ENCODE peak calls at places on chromosomes 2 and 18, in five cellular contexts. C, J, K, B and F are unnamed samples.

GRCh38 chr2:220512419-220512818 is 885.0 kb downstream of the SLC4A3 start:
- DNase-seq in C (no peak), J (no peak), K (no peak), B (no peak), F (no peak)

GRCh38 chr18:59821983-59822382 is 77.8 kb upstream of the PMAIP1 start:
- DNase-seq in C (no peak), J (no peak), K (no peak), B (no peak), F (no peak)

GRCh38 chr18:62037989-62038778 is 145.4 kb upstream of the RNF152 start:
- DNase-seq in C (no peak), J (no peak), K (no peak), B (no peak), F (no peak)

GRCh38 chr2:172179045-172179742 is 76.5 kb upstream of the DLX2 start:
- DNase-seq in C (no peak), J (no peak), K (no peak), B (no peak), F (no peak)

GRCh38 chr2:74922592-74923227 is 35.7 kb upstream of the POLE4 start:
- DNase-seq in C (no peak), J (no peak), K (no peak), B (peak; percentile 92), F (no peak)

GRCh38 chr2:30417253-30417652 is 29.8 kb upstream of the LCLAT1 start:
- DNase-seq in C (peak; percentile 36), J (no peak), K (no peak), B (no peak), F (no peak)

GRCh38 chr18:21991081-21991534 is 178.3 kb upstream of the GATA6 start:
- DNase-seq in C (peak; percentile 46), J (no peak), K (no peak), B (no peak), F (no peak)

GRCh38 chr2:43534569-43534968 is 61.3 kb downstream of the THADA start:
- DNase-seq in C (no peak), J (no peak), K (no peak), B (no peak), F (no peak)

GRCh38 chr2:130729311-130730299 is 735 bp downstream of the GPR148 start:
- DNase-seq in C (no peak), J (no peak), K (no peak), B (no peak), F (no peak)

GRCh38 chr18:36179562-36180334 is 7.5 kb upstream of the MOCOS start:
- DNase-seq in C (no peak), J (no peak), K (no peak), B (peak; percentile 84), F (no peak)

GRCh38 chr18:48137354-48138208 is 207.1 kb upstream of the SMAD2 start:
- DNase-seq in C (no peak), J (no peak), K (no peak), B (no peak), F (no peak)

GRCh38 chr2:147441140-147441539 is 403.7 kb upstream of the ACVR2A start:
- DNase-seq in C (no peak), J (no peak), K (no peak), B (no peak), F (no peak)

GRCh38 chr2:196324212-196324611 is 152.8 kb upstream of the STK17B start:
- DNase-seq in C (no peak), J (no peak), K (no peak), B (no peak), F (no peak)

GRCh38 chr2:70124983-70125480 is 37.8 kb downstream of the PCBP1 start:
- DNase-seq in C (no peak), J (peak; percentile 62), K (peak; percentile 64), B (peak; percentile 31), F (peak; percentile 45)

GRCh38 chr2:225797394-225797793 is 397.9 kb downstream of the NYAP2 start:
- DNase-seq in C (no peak), J (no peak), K (no peak), B (no peak), F (no peak)

GRCh38 chr2:225008935-225009334 is 33.3 kb downstream of the DOCK10 start:
- DNase-seq in C (peak; percentile 30), J (peak; percentile 16), K (no peak), B (no peak), F (peak; percentile 14)

GRCh38 chr2:216426938-216427337 is 14.7 kb downstream of the SMARCAL1 start:
- DNase-seq in C (peak; percentile 28), J (no peak), K (no peak), B (no peak), F (no peak)

GRCh38 chr2:230473378-230473777 is 57.4 kb downstream of the SP100 start:
- DNase-seq in C (no peak), J (no peak), K (no peak), B (no peak), F (no peak)

GRCh38 chr2:235542728-235543125 is 48.9 kb downstream of the AGAP1 start:
- DNase-seq in C (no peak), J (no peak), K (no peak), B (no peak), F (no peak)

GRCh38 chr18:76673281-76674005 is 148.9 kb upstream of the ZNF236 start:
- DNase-seq in C (no peak), J (no peak), K (no peak), B (no peak), F (no peak)

GRCh38 chr18:40371673-40372072 is 1583.4 kb upstream of the PIK3C3 start:
- DNase-seq in C (no peak), J (no peak), K (no peak), B (no peak), F (no peak)

GRCh38 chr2:23900927-23901322 is 26.0 kb downstream of the ATAD2B start:
- DNase-seq in C (no peak), J (no peak), K (no peak), B (no peak), F (no peak)

GRCh38 chr2:60998628-60999545 is 18.6 kb upstream of the PEX13 start:
- DNase-seq in C (no peak), J (no peak), K (no peak), B (no peak), F (peak; percentile 71)

GRCh38 chr2:226869371-226869770 is 33.5 kb downstream of the RHBDD1 start:
- DNase-seq in C (no peak), J (no peak), K (no peak), B (no peak), F (no peak)

GRCh38 chr2:12507295-12507694 is 209.4 kb upstream of the TRIB2 start:
- DNase-seq in C (no peak), J (no peak), K (peak; percentile 62), B (peak; percentile 17), F (peak; percentile 84)

GRCh38 chr2:33788044-33788443 is 188.9 kb upstream of the FAM98A start:
- DNase-seq in C (no peak), J (no peak), K (no peak), B (no peak), F (no peak)

GRCh38 chr18:59324623-59324971 is 6.1 kb upstream of the CPLX4 start:
- DNase-seq in C (no peak), J (no peak), K (no peak), B (no peak), F (no peak)

GRCh38 chr2:229780856-229781773 is 66.8 kb upstream of the DNER start:
- DNase-seq in C (peak; percentile 32), J (peak; percentile 8), K (no peak), B (no peak), F (peak; percentile 40)

GRCh38 chr2:98004613-98005012 is 8.9 kb upstream of the TMEM131 start:
- DNase-seq in C (no peak), J (no peak), K (no peak), B (no peak), F (no peak)